ENCODE peak calls at places on chromosomes 4 and X, in eight cellular contexts. One of them, this sample, is unnamed.

GRCh38 chr4:2962099-2962455 is 1.1 kb downstream of the NOP14 start:
- DNase-seq in PC-3: no peak
- DNase-seq in IMR-90: no peak
- DNase-seq in psoas muscle: no peak
- DNase-seq in trophoblast cell: no peak
- DNase-seq in astrocyte: no peak
- DNase-seq in GM23338: no peak
- DNase-seq in kidney: no peak
- DNase-seq in this sample: no peak

GRCh38 chr4:148043990-148044645 is 312.2 kb downstream of the ARHGAP10 start:
- DNase-seq in IMR-90: no peak
- DNase-seq in PC-3: no peak
- DNase-seq in psoas muscle: peak
- DNase-seq in trophoblast cell: no peak
- DNase-seq in astrocyte: no peak
- DNase-seq in GM23338: no peak
- DNase-seq in kidney: no peak
- DNase-seq in this sample: no peak

GRCh38 chrX:288561-288991 is 7.4 kb downstream of the PLCXD1 start:
- DNase-seq in trophoblast cell: no peak
- DNase-seq in astrocyte: no peak
- DNase-seq in kidney: peak
- DNase-seq in GM23338: no peak
- DNase-seq in psoas muscle: no peak
- DNase-seq in PC-3: no peak
- DNase-seq in IMR-90: no peak
- DNase-seq in this sample: no peak

GRCh38 chr4:168637872-168638756 is 141.3 kb downstream of the PALLD start:
- DNase-seq in IMR-90: peak
- DNase-seq in GM23338: no peak
- DNase-seq in PC-3: no peak
- DNase-seq in psoas muscle: no peak
- DNase-seq in kidney: no peak
- DNase-seq in trophoblast cell: no peak
- DNase-seq in astrocyte: peak
- DNase-seq in this sample: no peak

GRCh38 chrX:39605866-39606265 is 491.9 kb downstream of the BCOR start:
- DNase-seq in IMR-90: no peak
- DNase-seq in kidney: no peak
- DNase-seq in PC-3: no peak
- DNase-seq in psoas muscle: no peak
- DNase-seq in trophoblast cell: no peak
- DNase-seq in GM23338: no peak
- DNase-seq in astrocyte: no peak
- DNase-seq in this sample: no peak

GRCh38 chrX:65668362-65669310 is 1.2 kb downstream of the MSN start:
- DNase-seq in astrocyte: peak
- DNase-seq in psoas muscle: peak
- DNase-seq in GM23338: peak
- DNase-seq in PC-3: peak
- DNase-seq in IMR-90: peak
- DNase-seq in kidney: peak
- DNase-seq in trophoblast cell: no peak
- DNase-seq in this sample: peak

GRCh38 chrX:5936438-5936837 is 292.2 kb downstream of the NLGN4X start:
- DNase-seq in astrocyte: peak
- DNase-seq in trophoblast cell: no peak
- DNase-seq in psoas muscle: no peak
- DNase-seq in kidney: no peak
- DNase-seq in PC-3: no peak
- DNase-seq in IMR-90: no peak
- DNase-seq in GM23338: no peak
- DNase-seq in this sample: no peak

GRCh38 chr4:86730310-86730709 is 118.9 kb downstream of the SLC10A6 start:
- DNase-seq in astrocyte: no peak
- DNase-seq in kidney: peak
- DNase-seq in IMR-90: no peak
- DNase-seq in PC-3: no peak
- DNase-seq in trophoblast cell: no peak
- DNase-seq in GM23338: peak
- DNase-seq in psoas muscle: no peak
- DNase-seq in this sample: no peak

GRCh38 chr4:26557164-26557563 is 26.7 kb upstream of the TBC1D19 start:
- DNase-seq in IMR-90: peak
- DNase-seq in psoas muscle: no peak
- DNase-seq in PC-3: peak
- DNase-seq in astrocyte: peak
- DNase-seq in kidney: no peak
- DNase-seq in GM23338: no peak
- DNase-seq in trophoblast cell: no peak
- DNase-seq in this sample: peak

GRCh38 chrX:110210417-110211139 is 107.3 kb downstream of the AMMECR1 start:
- DNase-seq in IMR-90: peak
- DNase-seq in trophoblast cell: no peak
- DNase-seq in astrocyte: peak
- DNase-seq in kidney: no peak
- DNase-seq in GM23338: no peak
- DNase-seq in psoas muscle: no peak
- DNase-seq in PC-3: peak
- DNase-seq in this sample: peak

GRCh38 chr4:152106113-152106763 is 345.4 kb upstream of the GATB start:
- DNase-seq in kidney: peak
- DNase-seq in IMR-90: peak
- DNase-seq in GM23338: peak
- DNase-seq in PC-3: peak
- DNase-seq in astrocyte: peak
- DNase-seq in psoas muscle: peak
- DNase-seq in trophoblast cell: peak
- DNase-seq in this sample: peak

GRCh38 chr4:82599336-82599735 is 37.5 kb upstream of the TMEM150C start:
- DNase-seq in astrocyte: no peak
- DNase-seq in kidney: no peak
- DNase-seq in GM23338: peak
- DNase-seq in PC-3: peak
- DNase-seq in IMR-90: no peak
- DNase-seq in psoas muscle: no peak
- DNase-seq in trophoblast cell: peak
- DNase-seq in this sample: peak

GRCh38 chrX:76183289-76184057 is 10.6 kb downstream of the PBDC1 start:
- DNase-seq in trophoblast cell: no peak
- DNase-seq in IMR-90: peak
- DNase-seq in GM23338: no peak
- DNase-seq in PC-3: peak
- DNase-seq in psoas muscle: no peak
- DNase-seq in kidney: no peak
- DNase-seq in astrocyte: peak
- DNase-seq in this sample: peak

GRCh38 chr4:39120418-39120817 is 58.4 kb downstream of the KLHL5 start:
- DNase-seq in trophoblast cell: peak
- DNase-seq in psoas muscle: no peak
- DNase-seq in PC-3: no peak
- DNase-seq in astrocyte: no peak
- DNase-seq in IMR-90: no peak
- DNase-seq in GM23338: no peak
- DNase-seq in kidney: no peak
- DNase-seq in this sample: no peak

GRCh38 chrX:150761176-150761818 is 68.1 kb downstream of the MTMR1 start:
- DNase-seq in psoas muscle: no peak
- DNase-seq in IMR-90: no peak
- DNase-seq in astrocyte: no peak
- DNase-seq in trophoblast cell: no peak
- DNase-seq in kidney: peak
- DNase-seq in GM23338: peak
- DNase-seq in PC-3: no peak
- DNase-seq in this sample: no peak

GRCh38 chr4:119297795-119298194 is 24.1 kb downstream of the FABP2 start:
- DNase-seq in kidney: no peak
- DNase-seq in PC-3: no peak
- DNase-seq in astrocyte: no peak
- DNase-seq in trophoblast cell: no peak
- DNase-seq in IMR-90: no peak
- DNase-seq in psoas muscle: no peak
- DNase-seq in GM23338: no peak
- DNase-seq in this sample: no peak
- H3K4me3 ChIP-seq in kidney: no peak
- H3K4me3 ChIP-seq in PC-3: peak
- H3K4me3 ChIP-seq in astrocyte: peak
- H3K4me3 ChIP-seq in trophoblast cell: no peak
- H3K4me3 ChIP-seq in IMR-90: peak
- H3K4me3 ChIP-seq in psoas muscle: peak
- H3K4me3 ChIP-seq in GM23338: no peak
- H3K4me3 ChIP-seq in this sample: peak

GRCh38 chrX:36957425-36958328 is 50.5 kb upstream of the FAM47C start:
- DNase-seq in GM23338: peak
- DNase-seq in trophoblast cell: peak
- DNase-seq in psoas muscle: no peak
- DNase-seq in PC-3: no peak
- DNase-seq in kidney: peak
- DNase-seq in astrocyte: no peak
- DNase-seq in IMR-90: no peak
- DNase-seq in this sample: peak
- H3K4me3 ChIP-seq in GM23338: peak
- H3K4me3 ChIP-seq in trophoblast cell: peak
- H3K4me3 ChIP-seq in psoas muscle: peak
- H3K4me3 ChIP-seq in PC-3: no peak
- H3K4me3 ChIP-seq in kidney: no peak
- H3K4me3 ChIP-seq in astrocyte: peak
- H3K4me3 ChIP-seq in IMR-90: no peak
- H3K4me3 ChIP-seq in this sample: no peak

DNA sequence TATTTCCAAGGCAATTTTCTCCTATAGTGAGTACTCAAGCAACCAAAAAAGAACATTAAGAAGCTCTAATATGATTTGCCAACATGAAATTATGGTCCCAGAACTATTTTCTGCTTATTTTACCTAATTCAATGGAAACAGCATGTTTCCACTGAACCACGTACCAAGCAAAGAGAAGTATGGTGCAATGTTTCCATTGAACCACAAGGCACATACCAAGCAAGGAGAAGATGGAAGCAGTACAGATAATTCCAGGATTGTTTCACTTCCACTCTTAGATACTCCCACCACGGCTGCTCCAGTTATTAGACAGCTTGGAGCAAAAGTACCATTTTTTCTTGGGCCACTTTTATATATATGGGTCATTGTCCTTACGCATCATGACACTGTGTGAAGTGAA is 164.9 kb downstream of the RNF150 start:
- DNase-seq in trophoblast cell: no peak
- DNase-seq in psoas muscle: no peak
- DNase-seq in astrocyte: no peak
- DNase-seq in IMR-90: no peak
- DNase-seq in GM23338: no peak
- DNase-seq in PC-3: no peak
- DNase-seq in kidney: no peak
- DNase-seq in this sample: no peak
- H3K4me3 ChIP-seq in trophoblast cell: no peak
- H3K4me3 ChIP-seq in psoas muscle: no peak
- H3K4me3 ChIP-seq in astrocyte: no peak
- H3K4me3 ChIP-seq in IMR-90: no peak
- H3K4me3 ChIP-seq in GM23338: no peak
- H3K4me3 ChIP-seq in PC-3: no peak
- H3K4me3 ChIP-seq in kidney: no peak
- H3K4me3 ChIP-seq in this sample: no peak

DNA sequence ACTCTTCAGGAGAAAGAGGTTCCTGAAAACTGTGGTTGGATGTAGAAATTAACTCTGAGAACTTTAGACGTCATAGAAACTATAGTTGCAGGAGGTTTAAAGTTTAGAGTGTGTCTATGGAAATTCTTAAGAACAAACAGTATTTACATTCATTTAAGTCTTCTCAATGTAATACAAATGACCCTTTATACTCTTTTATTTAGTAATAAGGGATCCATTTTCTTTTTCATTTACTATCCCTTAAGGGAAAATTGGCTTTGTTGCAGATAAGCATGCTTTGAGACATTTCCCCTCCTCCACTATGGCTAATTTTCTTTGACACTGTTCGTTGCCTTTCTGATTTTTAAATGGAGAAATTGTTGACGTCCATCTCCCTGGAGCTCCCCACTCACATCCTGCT is 96.4 kb downstream of the POLA1 start:
- DNase-seq in astrocyte: no peak
- DNase-seq in IMR-90: no peak
- DNase-seq in PC-3: no peak
- DNase-seq in kidney: no peak
- DNase-seq in psoas muscle: no peak
- DNase-seq in GM23338: no peak
- DNase-seq in trophoblast cell: no peak
- DNase-seq in this sample: no peak
- H3K4me3 ChIP-seq in astrocyte: no peak
- H3K4me3 ChIP-seq in IMR-90: no peak
- H3K4me3 ChIP-seq in PC-3: no peak
- H3K4me3 ChIP-seq in kidney: no peak
- H3K4me3 ChIP-seq in psoas muscle: no peak
- H3K4me3 ChIP-seq in GM23338: no peak
- H3K4me3 ChIP-seq in trophoblast cell: no peak
- H3K4me3 ChIP-seq in this sample: no peak

DNA sequence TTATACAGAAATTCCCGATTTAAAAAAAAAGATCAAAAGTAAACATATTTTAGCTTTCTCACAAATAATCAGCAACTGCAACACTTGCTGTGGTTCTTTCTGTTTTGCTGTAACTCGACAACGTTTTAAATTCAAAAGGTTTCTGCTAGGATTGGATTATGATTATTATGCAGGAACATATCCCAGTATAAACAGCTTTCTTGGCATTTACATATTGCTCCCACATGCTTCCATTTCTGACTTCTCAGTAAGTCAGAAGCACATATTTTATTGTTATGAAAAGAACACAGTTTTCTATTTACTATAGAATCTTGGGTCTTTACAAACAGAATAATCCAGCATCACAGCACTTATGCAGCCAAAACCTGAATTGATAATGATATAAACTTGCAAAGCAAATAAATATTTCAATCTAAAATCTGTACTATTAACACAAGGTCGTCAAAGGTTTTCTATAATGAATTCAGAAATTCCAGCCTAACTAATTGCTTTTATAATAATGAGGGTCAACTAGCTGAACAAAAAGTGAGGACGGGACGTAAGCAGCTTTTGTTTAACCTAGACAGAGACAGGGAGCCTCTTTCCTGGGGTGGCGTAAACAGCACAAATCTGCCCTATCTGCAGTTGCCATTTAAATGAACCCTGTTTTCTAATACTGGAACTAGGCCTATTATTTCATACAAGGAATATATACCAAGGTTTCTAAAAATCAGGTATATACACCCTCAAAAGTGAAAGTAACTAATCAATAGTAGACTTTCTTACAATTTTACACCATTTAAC is 9.8 kb upstream of the PCDH18 start:
- DNase-seq in GM23338: no peak
- DNase-seq in kidney: no peak
- DNase-seq in PC-3: no peak
- DNase-seq in IMR-90: no peak
- DNase-seq in psoas muscle: no peak
- DNase-seq in astrocyte: no peak
- DNase-seq in trophoblast cell: no peak
- DNase-seq in this sample: no peak
- H3K4me3 ChIP-seq in GM23338: no peak
- H3K4me3 ChIP-seq in kidney: peak
- H3K4me3 ChIP-seq in PC-3: peak
- H3K4me3 ChIP-seq in IMR-90: no peak
- H3K4me3 ChIP-seq in psoas muscle: peak
- H3K4me3 ChIP-seq in astrocyte: peak
- H3K4me3 ChIP-seq in trophoblast cell: no peak
- H3K4me3 ChIP-seq in this sample: no peak